ENCODE peak calls at places on chromosome X, in six cellular contexts. One of them, this sample, is unnamed.

GRCh38 chrX:2500091-2500680 is 590 bp downstream of the DHRSX start:
- DNase-seq in iPS-NIHi11: peak
- DNase-seq in HCEC 1CT: peak
- DNase-seq in caudate nucleus: no peak
- DNase-seq in stimulated activated CD8-positive, alpha-beta memory T cell treated with anti-CD3 and anti-CD28 coated beads, Interleukin-7, amount 100 ng/mL, for 1 hour: no peak
- DNase-seq in CD8-positive, alpha-beta memory T cell: no peak
- DNase-seq in this sample: no peak

GRCh38 chrX:72129661-72130060 is 2.1 kb downstream of the RTL5 start:
- DNase-seq in iPS-NIHi11: no peak
- DNase-seq in HCEC 1CT: no peak
- DNase-seq in caudate nucleus: no peak
- DNase-seq in stimulated activated CD8-positive, alpha-beta memory T cell treated with anti-CD3 and anti-CD28 coated beads, Interleukin-7, amount 100 ng/mL, for 1 hour: no peak
- DNase-seq in CD8-positive, alpha-beta memory T cell: no peak
- DNase-seq in this sample: no peak

GRCh38 chrX:110444996-110445395 is 86.3 kb downstream of the RTL9 start:
- DNase-seq in iPS-NIHi11: no peak
- DNase-seq in HCEC 1CT: no peak
- DNase-seq in caudate nucleus: peak
- DNase-seq in stimulated activated CD8-positive, alpha-beta memory T cell treated with anti-CD3 and anti-CD28 coated beads, Interleukin-7, amount 100 ng/mL, for 1 hour: no peak
- DNase-seq in CD8-positive, alpha-beta memory T cell: no peak
- DNase-seq in this sample: no peak

GRCh38 chrX:153934473-153935325 is at the start of gene NAA10:
- DNase-seq in iPS-NIHi11: peak
- DNase-seq in HCEC 1CT: peak
- DNase-seq in caudate nucleus: peak
- DNase-seq in stimulated activated CD8-positive, alpha-beta memory T cell treated with anti-CD3 and anti-CD28 coated beads, Interleukin-7, amount 100 ng/mL, for 1 hour: peak
- DNase-seq in CD8-positive, alpha-beta memory T cell: peak
- DNase-seq in this sample: no peak

GRCh38 chrX:103248553-103248952 is 6.4 kb downstream of the TCEAL8 start:
- DNase-seq in iPS-NIHi11: peak
- DNase-seq in HCEC 1CT: peak
- DNase-seq in caudate nucleus: no peak
- DNase-seq in stimulated activated CD8-positive, alpha-beta memory T cell treated with anti-CD3 and anti-CD28 coated beads, Interleukin-7, amount 100 ng/mL, for 1 hour: no peak
- DNase-seq in CD8-positive, alpha-beta memory T cell: no peak
- DNase-seq in this sample: no peak

GRCh38 chrX:21946925-21947641 is 6.6 kb downstream of the SMS start:
- DNase-seq in iPS-NIHi11: peak
- DNase-seq in HCEC 1CT: peak
- DNase-seq in caudate nucleus: no peak
- DNase-seq in stimulated activated CD8-positive, alpha-beta memory T cell treated with anti-CD3 and anti-CD28 coated beads, Interleukin-7, amount 100 ng/mL, for 1 hour: no peak
- DNase-seq in CD8-positive, alpha-beta memory T cell: no peak
- DNase-seq in this sample: no peak

GRCh38 chrX:150357790-150358189 is 5.3 kb upstream of the MAMLD1 start:
- DNase-seq in iPS-NIHi11: no peak
- DNase-seq in HCEC 1CT: no peak
- DNase-seq in caudate nucleus: no peak
- DNase-seq in stimulated activated CD8-positive, alpha-beta memory T cell treated with anti-CD3 and anti-CD28 coated beads, Interleukin-7, amount 100 ng/mL, for 1 hour: no peak
- DNase-seq in CD8-positive, alpha-beta memory T cell: no peak
- DNase-seq in this sample: no peak

GRCh38 chrX:123525131-123525725 is 207.6 kb downstream of the THOC2 start:
- DNase-seq in iPS-NIHi11: no peak
- DNase-seq in HCEC 1CT: no peak
- DNase-seq in caudate nucleus: no peak
- DNase-seq in stimulated activated CD8-positive, alpha-beta memory T cell treated with anti-CD3 and anti-CD28 coated beads, Interleukin-7, amount 100 ng/mL, for 1 hour: no peak
- DNase-seq in CD8-positive, alpha-beta memory T cell: no peak
- DNase-seq in this sample: no peak

GRCh38 chrX:154321152-154321551 is 25.6 kb downstream of the TKTL1 start:
- DNase-seq in iPS-NIHi11: no peak
- DNase-seq in HCEC 1CT: no peak
- DNase-seq in caudate nucleus: no peak
- DNase-seq in stimulated activated CD8-positive, alpha-beta memory T cell treated with anti-CD3 and anti-CD28 coated beads, Interleukin-7, amount 100 ng/mL, for 1 hour: no peak
- DNase-seq in CD8-positive, alpha-beta memory T cell: no peak
- DNase-seq in this sample: no peak

GRCh38 chrX:12947545-12948235 is 27.2 kb upstream of the TMSB4X start:
- DNase-seq in iPS-NIHi11: no peak
- DNase-seq in HCEC 1CT: no peak
- DNase-seq in caudate nucleus: no peak
- DNase-seq in stimulated activated CD8-positive, alpha-beta memory T cell treated with anti-CD3 and anti-CD28 coated beads, Interleukin-7, amount 100 ng/mL, for 1 hour: no peak
- DNase-seq in CD8-positive, alpha-beta memory T cell: no peak
- DNase-seq in this sample: no peak

GRCh38 chrX:134544614-134545255 is 84.8 kb downstream of the HPRT1 start:
- DNase-seq in iPS-NIHi11: no peak
- DNase-seq in HCEC 1CT: no peak
- DNase-seq in caudate nucleus: no peak
- DNase-seq in stimulated activated CD8-positive, alpha-beta memory T cell treated with anti-CD3 and anti-CD28 coated beads, Interleukin-7, amount 100 ng/mL, for 1 hour: no peak
- DNase-seq in CD8-positive, alpha-beta memory T cell: no peak
- DNase-seq in this sample: no peak

This sample was measured in brain pericyte.